ENCODE peak calls at places on chromosomes 1 and 21, in nine cellular contexts. D is naive thymus-derived CD4-positive, alpha-beta T cell; I is psoas muscle; X is CD4-positive, alpha-beta memory T cell; A is cardiac muscle cell; S is esophagus muscularis mucosa; E is thoracic aorta; T is left ventricle myocardium inferior; L is endothelial cell of umbilical vein. G is an unnamed sample.

GRCh38 chr1:218351617-218352438 is 6.7 kb downstream of the TGFB2 start:
- DNase-seq in D (no peak), T (no peak), A (no peak), S (no peak), E (no peak), I (no peak), X (peak; percentile 32), L (peak; percentile 77), G (peak; percentile 74)

GRCh38 chr21:45017376-45017960 is 56.9 kb upstream of the ADARB1 start:
- DNase-seq in X (no peak), D (no peak), E (no peak), I (peak; percentile 11), A (no peak), L (no peak), T (no peak), S (no peak), G (peak; percentile 65)

GRCh38 chr1:158286487-158286886 is 3.2 kb upstream of the CD1C start:
- DNase-seq in D (no peak), E (no peak), X (no peak), T (no peak), L (no peak), S (no peak), A (no peak), I (no peak), G (no peak)

GRCh38 chr1:116345830-116346229 is 27.2 kb upstream of the ATP1A1 start:
- DNase-seq in L (no peak), X (peak; percentile 83), D (peak; percentile 74), E (no peak), S (no peak), I (no peak), A (no peak), T (no peak), G (no peak)

GRCh38 chr1:223393275-223394214 is at the start of gene CCDC185:
- DNase-seq in T (no peak), E (no peak), I (no peak), S (peak; percentile 79), L (no peak), D (no peak), X (no peak), A (no peak), G (no peak)

GRCh38 chr1:201655243-201655642 is 116.3 kb downstream of the NAV1 start:
- DNase-seq in L (no peak), I (peak; percentile 48), S (no peak), A (no peak), X (no peak), T (no peak), E (no peak), D (no peak), G (no peak)

GRCh38 chr1:2969870-2970291 is 51.4 kb upstream of the ACTRT2 start:
- DNase-seq in L (no peak), D (no peak), E (no peak), I (no peak), X (no peak), S (no peak), A (no peak), T (no peak), G (peak; percentile 42)

GRCh38 chr1:40132383-40133121 is 28.6 kb upstream of the RLF start:
- DNase-seq in X (no peak), I (no peak), L (peak; percentile 33), A (no peak), E (no peak), S (no peak), T (no peak), D (no peak), G (no peak)

GRCh38 chr1:85229574-85230097 is 28.8 kb upstream of the SYDE2 start:
- DNase-seq in T (no peak), E (no peak), X (no peak), D (no peak), L (no peak), I (no peak), A (no peak), S (no peak), G (no peak)

GRCh38 chr1:183148599-183148998 is 37.5 kb upstream of the LAMC2 start:
- DNase-seq in S (no peak), D (no peak), I (no peak), T (no peak), A (no peak), L (no peak), X (no peak), E (no peak), G (no peak)

GRCh38 chr1:93346472-93346991 is 825 bp downstream of the DR1 start:
- DNase-seq in X (peak; percentile 45), A (peak; percentile 26), D (peak; percentile 18), L (peak; percentile 59), T (no peak), I (no peak), S (no peak), E (no peak), G (peak; percentile 20)

GRCh38 chr1:116288201-116288598 is 84.8 kb upstream of the ATP1A1 start:
- DNase-seq in I (no peak), T (no peak), S (peak; percentile 78), A (no peak), D (no peak), X (no peak), L (no peak), E (no peak), G (no peak)

GRCh38 chr21:24895885-24896734 is 711.2 kb downstream of the MRPL39 start:
- DNase-seq in I (no peak), S (no peak), D (no peak), T (no peak), A (peak; percentile 29), L (no peak), E (no peak), X (no peak), G (no peak)

GRCh38 chr1:204853446-204853845 is 17.2 kb upstream of the NFASC start:
- DNase-seq in X (no peak), S (no peak), I (no peak), T (no peak), E (no peak), D (no peak), L (no peak), A (no peak), G (no peak)

GRCh38 chr1:100353988-100354387 is 1.7 kb downstream of the CDC14A start:
- DNase-seq in A (peak; percentile 53), S (no peak), I (no peak), L (peak; percentile 31), E (no peak), D (no peak), T (no peak), X (no peak), G (no peak)

GRCh38 chr1:87956072-87956471 is 627.4 kb downstream of the LMO4 start:
- DNase-seq in A (peak; percentile 36), E (peak; percentile 74), D (no peak), S (no peak), T (peak; percentile 19), L (peak; percentile 4), I (peak; percentile 35), X (no peak), G (peak; percentile 55)

GRCh38 chr1:1911390-1912041 is 3.5 kb upstream of the CALML6 start:
- DNase-seq in I (peak; percentile 7), X (no peak), A (no peak), E (no peak), L (no peak), D (no peak), S (no peak), T (no peak), G (no peak)
- H3K4me1 ChIP-seq in I (peaks cover 44% of the 10 kb centered on the region), X (peaks cover 16% of the 10 kb centered on the region), A (peaks cover 10% of the 10 kb centered on the region), E (peaks cover 24% of the 10 kb centered on the region), L (peaks cover 11% of the 10 kb centered on the region), D (peaks cover 5% of the 10 kb centered on the region), S (peaks cover 30% of the 10 kb centered on the region), T (peaks cover 31% of the 10 kb centered on the region), G (peaks cover 4% of the 10 kb centered on the region)

GRCh38 chr1:172477216-172477615 is 33.3 kb upstream of the PIGC start:
- DNase-seq in I (no peak), S (no peak), L (no peak), E (no peak), T (no peak), X (no peak), A (no peak), D (no peak), G (no peak)
- H3K27me3 ChIP-seq in I (no peaks in the 10 kb centered on the region), S (no peaks in the 10 kb centered on the region), L (peaks cover 14% of the 10 kb centered on the region), E (no peaks in the 10 kb centered on the region), T (peaks cover 3% of the 10 kb centered on the region), X (no peaks in the 10 kb centered on the region), A (no peaks in the 10 kb centered on the region), D (no peaks in the 10 kb centered on the region), G (peaks cover 3% of the 10 kb centered on the region)

DNA sequence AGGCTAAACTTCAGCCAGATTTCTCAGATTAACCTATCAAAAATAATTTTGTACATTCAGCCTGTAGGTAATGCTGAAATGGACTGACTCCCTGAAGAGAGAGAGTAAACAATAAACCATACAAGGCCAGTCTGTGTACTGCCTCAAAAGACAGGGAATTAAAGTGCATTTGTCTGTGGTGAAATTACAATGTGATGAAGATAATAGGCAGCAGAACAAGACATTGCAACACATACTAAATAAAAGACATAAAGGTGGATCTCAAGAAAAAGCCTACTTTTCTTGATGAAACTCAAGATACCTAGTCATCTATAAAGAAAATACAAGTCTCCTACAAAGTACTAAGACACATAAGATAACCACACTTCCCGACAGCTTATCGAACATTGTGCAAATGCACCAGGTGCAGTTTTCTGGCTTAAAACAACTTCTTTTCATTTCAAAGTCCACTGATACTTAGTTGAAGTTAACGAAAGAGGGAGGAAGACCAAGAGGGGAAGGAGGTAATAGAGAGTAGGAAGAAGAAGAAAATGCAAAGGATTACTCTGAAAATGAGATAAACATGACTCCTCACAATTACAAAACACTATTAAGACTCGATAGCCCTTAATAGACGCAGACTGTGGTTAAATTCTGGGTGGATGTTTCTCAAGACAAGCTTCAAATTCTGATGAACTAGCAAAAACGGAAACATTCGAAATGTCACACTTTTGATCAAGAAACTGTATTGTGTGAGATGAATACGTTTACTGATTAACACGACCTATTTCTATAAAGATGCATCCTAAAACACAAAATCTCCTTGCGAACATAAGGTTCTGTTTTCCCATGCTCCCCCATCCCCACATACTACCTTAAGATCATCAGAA is 2.0 kb downstream of the HNRNPR start:
- DNase-seq in I (no peak), E (no peak), X (no peak), S (no peak), A (no peak), D (no peak), T (no peak), L (peak; percentile 41), G (no peak)
- H3K4me1 ChIP-seq in I (peaks cover 48% of the 10 kb centered on the region), E (peaks cover 63% of the 10 kb centered on the region), X (peaks cover 65% of the 10 kb centered on the region), S (peaks cover 73% of the 10 kb centered on the region), A (peaks cover 46% of the 10 kb centered on the region), D (peaks cover 41% of the 10 kb centered on the region), T (peaks cover 82% of the 10 kb centered on the region), L (peaks cover 27% of the 10 kb centered on the region), G (peaks cover 25% of the 10 kb centered on the region)

GRCh38 chr1:210248341-210248740 is 15.7 kb downstream of the SERTAD4 start:
- DNase-seq in A (no peak), L (no peak), D (no peak), E (no peak), S (no peak), T (no peak), X (no peak), I (no peak), G (no peak)

GRCh38 chr1:210252621-210253041 is 20.0 kb downstream of the SERTAD4 start:
- DNase-seq in X (no peak), I (no peak), S (no peak), A (peak; percentile 61), D (no peak), T (peak; percentile 58), E (no peak), L (no peak), G (no peak)

GRCh38 chr1:210250998-210251679 is 18.5 kb downstream of the SERTAD4 start:
- DNase-seq in T (peak; percentile 40), I (peak; percentile 34), D (no peak), S (no peak), A (peak; percentile 58), L (peak; percentile 72), E (no peak), X (peak; percentile 6), G (peak; percentile 35)

GRCh38 chr1:210251680-210252490 is 19.3 kb downstream of the SERTAD4 start:
- DNase-seq in S (no peak), I (no peak), T (no peak), D (no peak), L (no peak), X (no peak), E (no peak), A (peak; percentile 17), G (no peak)

GRCh38 chr1:210250665-210250997 is 18.0 kb downstream of the SERTAD4 start:
- DNase-seq in S (no peak), E (no peak), L (peak; percentile 60), A (peak; percentile 52), T (no peak), X (no peak), D (no peak), I (no peak), G (peak; percentile 46)
- H3K27me3 ChIP-seq in S (no peaks in the 10 kb centered on the region), E (no peaks in the 10 kb centered on the region), L (peaks cover 6% of the 10 kb centered on the region), A (peaks cover 12% of the 10 kb centered on the region), T (peaks cover 36% of the 10 kb centered on the region), X (peaks cover 24% of the 10 kb centered on the region), D (peaks cover 7% of the 10 kb centered on the region), I (no peaks in the 10 kb centered on the region), G (no peaks in the 10 kb centered on the region)